ENCODE peak calls at places on chromosomes 16 and 17, in five cellular contexts. I is HCT116, J is stomach, D is spleen, H is upper lobe of left lung. R is an unnamed sample. For H3K27me3, the result is how much of the 10 kb centered on the place peaks cover.

GRCh38 chr17:81200695-81201580 is 21.8 kb downstream of the CEP131 start:
- DNase-seq in I (peak), J (peak), D (no peak), H (peak), R (no peak)

GRCh38 chr17:80475949-80476876 is at the start of gene NPTX1:
- DNase-seq in I (no peak), J (no peak), D (no peak), H (no peak), R (no peak)

GRCh38 chr17:43556292-43556691 is 10.2 kb upstream of the ETV4 start:
- DNase-seq in I (no peak), J (peak), D (no peak), H (peak), R (no peak)

GRCh38 chr16:84465154-84465553 is 39.3 kb downstream of the MEAK7 start:
- DNase-seq in I (no peak), J (peak), D (peak), H (peak), R (no peak)

GRCh38 chr17:74177018-74177450 is 26.4 kb upstream of the RPL38 start:
- DNase-seq in I (no peak), J (no peak), D (peak), H (no peak), R (no peak)

GRCh38 chr17:81021531-81022370 is 13.2 kb upstream of the BAIAP2 start:
- DNase-seq in I (no peak), J (no peak), D (no peak), H (no peak), R (no peak)

GRCh38 chr17:10197362-10197720 is 1.1 kb downstream of the GAS7 start:
- DNase-seq in I (no peak), J (no peak), D (no peak), H (no peak), R (no peak)

GRCh38 chr17:81039096-81039495 is 4.1 kb downstream of the BAIAP2 start:
- DNase-seq in I (no peak), J (no peak), D (peak), H (no peak), R (no peak)

GRCh38 chr17:57493171-57493570 is 236.8 kb downstream of the MSI2 start:
- DNase-seq in I (no peak), J (no peak), D (no peak), H (no peak), R (no peak)
- H3K27me3 ChIP-seq in I (under half), J (under half), D (under half), H (under half), R (under half)

DNA sequence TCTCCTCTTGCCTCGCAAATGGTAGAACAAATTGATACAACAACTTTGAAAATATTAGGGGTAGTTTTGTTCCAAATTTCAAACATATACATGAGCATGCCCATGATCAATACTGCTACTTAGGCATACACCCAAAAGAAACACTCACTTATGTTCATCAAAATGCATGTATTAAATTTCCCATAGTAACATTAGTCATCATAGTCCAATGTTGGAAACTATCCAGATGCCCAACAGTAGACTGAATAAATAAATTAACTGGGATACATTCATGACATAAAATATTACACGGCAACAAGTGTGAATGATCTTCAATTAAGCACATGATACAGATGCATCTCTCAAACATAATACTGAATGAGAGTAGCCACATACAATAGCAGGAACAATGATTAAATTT is 391.6 kb downstream of the CDH11 start:
- DNase-seq in I (no peak), J (no peak), D (no peak), H (no peak), R (no peak)
- TF ChIP-seq POLR2AphosphoS5 in I (no peak), J (no peak), D (no peak), H (no peak), R (no peak)

GRCh38 chr17:79453481-79453880 is 157.4 kb downstream of the RBFOX3 start:
- DNase-seq in I (no peak), J (no peak), D (no peak), H (no peak), R (no peak)
- H3K27me3 ChIP-seq in I (under half), J (under half), D (under half), H (under half), R (under half)

GRCh38 chr16:67943619-67944503 is at the start of gene LCAT:
- DNase-seq in I (no peak), J (peak), D (no peak), H (no peak), R (no peak)
- TF ChIP-seq POLR2AphosphoS5 in I (no peak), J (peak), D (peak), H (no peak), R (peak)

GRCh38 chr16:1903220-1903574 is 15.0 kb downstream of the HS3ST6 start:
- DNase-seq in I (no peak), J (no peak), D (no peak), H (no peak), R (no peak)
- H3K27me3 ChIP-seq in I (under half), J (under half), D (under half), H (under half), R (under half)

GRCh38 chr17:50331085-50331791 is 14.7 kb upstream of the XYLT2 start:
- DNase-seq in I (no peak), J (no peak), D (no peak), H (no peak), R (no peak)
- TF ChIP-seq POLR2AphosphoS5 in I (no peak), J (no peak), D (no peak), H (no peak), R (no peak)

GRCh38 chr17:4625181-4625601 is 16.3 kb downstream of the ALOX15 start:
- DNase-seq in I (no peak), J (no peak), D (no peak), H (no peak), R (no peak)

GRCh38 chr17:4626734-4627256 is 14.7 kb downstream of the ALOX15 start:
- DNase-seq in I (no peak), J (no peak), D (no peak), H (no peak), R (no peak)

GRCh38 chr17:4620531-4621101 is 20.9 kb downstream of the ALOX15 start:
- DNase-seq in I (no peak), J (no peak), D (no peak), H (no peak), R (no peak)

GRCh38 chr17:4623249-4623648 is 18.2 kb downstream of the ALOX15 start:
- DNase-seq in I (no peak), J (no peak), D (no peak), H (no peak), R (no peak)

DNA sequence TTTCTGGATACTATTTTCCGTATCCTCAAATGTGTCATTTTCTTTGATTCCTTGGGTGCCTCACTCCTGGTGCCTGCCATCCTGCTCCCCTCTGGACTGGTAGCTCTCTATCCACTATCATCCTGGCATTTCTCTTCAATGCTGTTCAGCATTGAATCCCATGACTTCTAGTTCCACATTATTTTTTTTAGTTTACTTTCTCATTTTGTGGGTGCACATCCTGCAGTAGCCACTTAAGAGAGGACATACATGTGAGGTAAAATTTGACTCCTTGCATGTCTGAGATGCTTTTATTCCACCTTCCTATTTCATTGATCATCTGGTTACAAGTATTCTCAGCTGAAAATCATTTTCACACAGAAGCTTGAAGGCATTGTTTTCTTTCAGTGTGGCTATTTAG is 19.1 kb downstream of the ALOX15 start:
- DNase-seq in I (no peak), J (no peak), D (no peak), H (no peak), R (no peak)
- H3K27me3 ChIP-seq in I (under half), J (under half), D (under half), H (under half), R (under half)